ENCODE peak calls at places on chromosome 7, in eight cellular contexts. X is cardiac fibroblast, V is fibroblast of lung, M is HFF-Myc, O is cardiac muscle cell, T is osteoblast, I is GM23338, L is brain microvascular endothelial cell. B is an unnamed sample.

GRCh38 chr7:125511310-125511709 is 581.7 kb upstream of the POT1 start:
- DNase-seq in X (no peak), V (no peak), M (no peak), O (no peak), T (no peak), I (no peak), L (no peak), B (no peak)

GRCh38 chr7:55187701-55188491 is 169.1 kb downstream of the EGFR start:
- DNase-seq in X (peak), V (no peak), M (no peak), O (peak), T (peak), I (no peak), L (no peak), B (no peak)

GRCh38 chr7:83347836-83348482 is 185.3 kb upstream of the PCLO start:
- DNase-seq in X (peak), V (peak), M (peak), O (peak), T (no peak), I (no peak), L (peak), B (peak)

GRCh38 chr7:25149844-25150243 is 24.8 kb upstream of the CYCS start:
- DNase-seq in X (no peak), V (no peak), M (no peak), O (no peak), T (no peak), I (peak), L (no peak), B (no peak)

GRCh38 chr7:96269246-96269994 is 52.5 kb downstream of the SLC25A13 start:
- DNase-seq in X (no peak), V (no peak), M (no peak), O (no peak), T (no peak), I (no peak), L (no peak), B (no peak)

GRCh38 chr7:81736088-81736487 is 33.8 kb downstream of the HGF start:
- DNase-seq in X (no peak), V (peak), M (no peak), O (no peak), T (no peak), I (no peak), L (no peak), B (no peak)

GRCh38 chr7:96097802-96098201 is 224.1 kb downstream of the SLC25A13 start:
- DNase-seq in X (no peak), V (peak), M (peak), O (no peak), T (no peak), I (no peak), L (no peak), B (no peak)

GRCh38 chr7:70104243-70104642 is 506.0 kb downstream of the AUTS2 start:
- DNase-seq in X (no peak), V (no peak), M (no peak), O (no peak), T (no peak), I (no peak), L (no peak), B (no peak)

GRCh38 chr7:158066085-158066484 is 521.5 kb downstream of the PTPRN2 start:
- DNase-seq in X (no peak), V (no peak), M (no peak), O (no peak), T (peak), I (no peak), L (no peak), B (no peak)

GRCh38 chr7:24767878-24768569 is 10.8 kb upstream of the GSDME start:
- DNase-seq in X (no peak), V (no peak), M (no peak), O (no peak), T (no peak), I (peak), L (no peak), B (no peak)

GRCh38 chr7:48168159-48168558 is 3.1 kb upstream of the ABCA13 start:
- DNase-seq in X (peak), V (peak), M (no peak), O (peak), T (no peak), I (no peak), L (peak), B (no peak)

GRCh38 chr7:92028226-92028625 is 87.6 kb downstream of the AKAP9 start:
- DNase-seq in X (no peak), V (no peak), M (no peak), O (no peak), T (no peak), I (no peak), L (no peak), B (no peak)

GRCh38 chr7:30465342-30466170 is 13.0 kb downstream of the NOD1 start:
- DNase-seq in X (peak), V (peak), M (no peak), O (peak), T (no peak), I (no peak), L (no peak), B (no peak)

GRCh38 chr7:33779216-33779615 is 126.1 kb upstream of the BMPER start:
- DNase-seq in X (no peak), V (no peak), M (no peak), O (no peak), T (no peak), I (no peak), L (no peak), B (no peak)

GRCh38 chr7:157577061-157577460 is 240.3 kb downstream of the DNAJB6 start:
- DNase-seq in X (no peak), V (no peak), M (no peak), O (no peak), T (no peak), I (no peak), L (no peak), B (no peak)

GRCh38 chr7:7821517-7821916 is 103.1 kb upstream of the RPA3 start:
- DNase-seq in X (no peak), V (no peak), M (no peak), O (no peak), T (no peak), I (peak), L (no peak), B (no peak)

GRCh38 chr7:152176797-152177196 is 151.3 kb downstream of the GALNT11 start:
- DNase-seq in X (no peak), V (no peak), M (no peak), O (no peak), T (peak), I (no peak), L (no peak), B (no peak)

GRCh38 chr7:77281780-77282478 is 82.3 kb upstream of the FGL2 start:
- DNase-seq in X (peak), V (no peak), M (no peak), O (no peak), T (no peak), I (no peak), L (no peak), B (no peak)

GRCh38 chr7:50914460-50914859 is 131.8 kb upstream of the GRB10 start:
- DNase-seq in X (no peak), V (no peak), M (no peak), O (no peak), T (peak), I (no peak), L (no peak), B (no peak)

GRCh38 chr7:159195926-159196325 is 51.3 kb upstream of the VIPR2 start:
- DNase-seq in X (no peak), V (no peak), M (no peak), O (no peak), T (peak), I (no peak), L (no peak), B (no peak)

GRCh38 chr7:92432299-92432946 is 14.9 kb upstream of the GATAD1 start:
- DNase-seq in X (no peak), V (no peak), M (no peak), O (no peak), T (no peak), I (no peak), L (no peak), B (no peak)

GRCh38 chr7:21412953-21413352 is 14.9 kb upstream of the SP4 start:
- DNase-seq in X (no peak), V (no peak), M (no peak), O (no peak), T (no peak), I (no peak), L (no peak), B (no peak)

GRCh38 chr7:111802194-111802785 is 240.0 kb upstream of the IMMP2L start:
- DNase-seq in X (no peak), V (no peak), M (no peak), O (no peak), T (no peak), I (no peak), L (no peak), B (no peak)

GRCh38 chr7:117124585-117125220 is 171.4 kb downstream of the ST7 start:
- DNase-seq in X (peak), V (peak), M (peak), O (peak), T (no peak), I (no peak), L (peak), B (peak)

GRCh38 chr7:55075464-55075971 is 56.7 kb downstream of the EGFR start:
- DNase-seq in X (peak), V (no peak), M (no peak), O (no peak), T (no peak), I (no peak), L (no peak), B (no peak)

GRCh38 chr7:7996568-7996967 is 28.0 kb downstream of the GLCCI1 start:
- DNase-seq in X (no peak), V (peak), M (peak), O (no peak), T (peak), I (peak), L (peak), B (no peak)

GRCh38 chr7:33892945-33893344 is 12.4 kb upstream of the BMPER start:
- DNase-seq in X (peak), V (no peak), M (no peak), O (peak), T (no peak), I (no peak), L (no peak), B (no peak)

GRCh38 chr7:95491634-95492314 is 6.0 kb downstream of the ASB4 start:
- DNase-seq in X (no peak), V (no peak), M (no peak), O (no peak), T (no peak), I (peak), L (no peak), B (no peak)

GRCh38 chr7:116525913-116526857 is 1.3 kb downstream of the CAV1 start:
- DNase-seq in X (peak), V (peak), M (no peak), O (peak), T (peak), I (peak), L (peak), B (no peak)

GRCh38 chr7:124754576-124755264 is 10.9 kb downstream of the GPR37 start:
- DNase-seq in X (no peak), V (no peak), M (no peak), O (no peak), T (no peak), I (no peak), L (no peak), B (no peak)

GRCh38 chr7:24713850-24714675 is 43.2 kb downstream of the GSDME start:
- DNase-seq in X (no peak), V (no peak), M (no peak), O (no peak), T (no peak), I (no peak), L (no peak), B (no peak)

GRCh38 chr7:128137096-128137655 is 103.9 kb upstream of the LEP start:
- DNase-seq in X (peak), V (peak), M (peak), O (peak), T (peak), I (no peak), L (no peak), B (no peak)

GRCh38 chr7:55247466-55247865 is 117.7 kb upstream of the LANCL2 start:
- DNase-seq in X (peak), V (peak), M (no peak), O (peak), T (peak), I (no peak), L (peak), B (no peak)

GRCh38 chr7:24968165-24968564 is 11.8 kb downstream of the OSBPL3 start:
- DNase-seq in X (no peak), V (no peak), M (no peak), O (no peak), T (no peak), I (no peak), L (no peak), B (no peak)

GRCh38 chr7:51265066-51265907 is 51.3 kb downstream of the COBL start:
- DNase-seq in X (no peak), V (no peak), M (no peak), O (no peak), T (peak), I (no peak), L (no peak), B (no peak)

GRCh38 chr7:152723364-152723763 is 36.2 kb upstream of the ACTR3B start:
- DNase-seq in X (no peak), V (no peak), M (no peak), O (no peak), T (peak), I (no peak), L (no peak), B (no peak)

GRCh38 chr7:26006421-26006820 is 145.6 kb upstream of the NFE2L3 start:
- DNase-seq in X (no peak), V (no peak), M (no peak), O (no peak), T (no peak), I (no peak), L (no peak), B (no peak)

GRCh38 chr7:55192718-55193117 is 172.4 kb upstream of the LANCL2 start:
- DNase-seq in X (peak), V (peak), M (peak), O (peak), T (peak), I (no peak), L (peak), B (peak)

GRCh38 chr7:101486056-101486763 is 123.5 kb downstream of the COL26A1 start:
- DNase-seq in X (peak), V (no peak), M (peak), O (peak), T (no peak), I (peak), L (no peak), B (no peak)

DNA sequence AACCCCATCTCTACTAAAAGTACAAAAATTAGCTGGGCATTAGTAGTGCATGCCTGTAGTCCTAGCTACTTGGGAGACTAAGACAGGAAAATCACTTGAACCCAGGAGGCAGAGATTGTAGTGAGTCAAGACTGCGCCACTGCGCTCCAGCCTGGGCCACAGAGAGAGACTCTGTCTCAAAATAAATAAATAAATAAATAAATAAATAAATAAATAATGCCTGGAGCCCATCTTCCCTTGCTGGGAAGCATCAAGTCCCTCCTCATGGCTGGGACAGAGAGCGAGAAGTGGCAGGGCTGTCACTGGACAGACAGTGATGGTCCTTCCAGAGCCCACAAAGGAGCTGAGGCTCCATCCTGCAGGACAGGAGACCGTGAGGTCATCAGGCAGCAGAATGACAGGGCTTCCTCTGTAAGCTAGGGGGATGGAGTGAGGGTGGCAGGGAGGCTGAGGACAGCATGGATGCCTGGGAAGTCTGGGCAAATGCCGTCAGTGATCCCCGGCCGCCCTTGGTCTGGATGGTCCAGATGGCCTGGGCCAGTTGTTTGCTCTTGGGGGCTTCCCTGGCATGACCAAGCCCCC is 36.4 kb upstream of the ELN start:
- DNase-seq in X (no peak), V (no peak), M (no peak), O (no peak), T (peak), I (no peak), L (no peak), B (no peak)
- TF ChIP-seq CTCF in X (no peak), V (no peak), M (no peak), O (no peak), T (no peak), I (no peak), L (no peak), B (no peak)

DNA sequence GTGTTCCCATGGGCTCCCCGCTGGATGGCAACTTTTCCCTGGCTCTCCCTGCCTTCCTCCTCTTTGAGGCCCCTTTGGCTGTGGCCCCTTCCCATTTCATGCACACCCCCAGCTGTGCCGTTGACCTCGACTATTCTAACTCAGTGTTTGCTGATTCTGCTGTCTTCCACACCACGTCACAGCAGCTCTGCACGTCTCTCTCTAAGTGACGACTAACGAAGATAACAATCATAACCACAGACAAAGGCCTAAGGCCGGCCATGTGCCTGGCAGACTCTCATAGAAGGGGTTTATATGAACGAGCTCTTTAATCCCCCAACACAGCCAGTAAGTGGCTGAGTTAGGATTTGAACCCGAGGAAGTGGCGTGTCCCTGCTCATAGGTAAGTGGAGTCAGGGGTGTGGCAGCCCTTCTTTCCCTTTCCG is 151.5 kb upstream of the SHH start:
- DNase-seq in X (no peak), V (no peak), M (no peak), O (no peak), T (no peak), I (no peak), L (no peak), B (no peak)
- H3K4me3 ChIP-seq in X (no peak), V (no peak), M (no peak), O (no peak), T (no peak), I (no peak), L (no peak), B (no peak)

DNA sequence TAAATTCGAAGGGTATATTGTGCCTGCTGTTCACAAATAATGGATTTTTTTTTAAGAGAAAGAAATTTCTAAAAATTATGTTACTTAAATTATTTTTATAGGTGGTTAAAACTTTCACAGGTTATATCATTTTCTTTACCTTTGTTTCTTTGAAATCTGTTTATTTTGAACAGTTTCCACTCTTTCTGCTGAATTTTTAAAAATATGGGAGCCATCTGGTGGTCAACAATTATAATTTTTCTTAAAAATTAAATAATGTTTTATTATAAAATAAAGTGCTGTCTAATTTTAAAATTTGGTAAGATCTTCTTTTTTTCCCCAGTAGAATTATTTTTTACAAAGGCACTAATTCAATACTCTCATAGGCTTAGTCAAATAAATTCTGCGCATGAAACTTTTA is 263.9 kb downstream of the ETV1 start:
- DNase-seq in X (peak), V (peak), M (no peak), O (peak), T (no peak), I (no peak), L (no peak), B (no peak)
- TF ChIP-seq CTCF in X (peak), V (no peak), M (no peak), O (no peak), T (peak), I (no peak), L (no peak), B (no peak)

GRCh38 chr7:98654524-98655272 is 37.6 kb downstream of the NPTX2 start:
- DNase-seq in X (no peak), V (no peak), M (no peak), O (no peak), T (no peak), I (no peak), L (no peak), B (no peak)
- H3K4me3 ChIP-seq in X (no peak), V (no peak), M (no peak), O (no peak), T (no peak), I (no peak), L (no peak), B (no peak)

GRCh38 chr7:103073989-103074518 is 542 bp downstream of the FBXL13 start:
- DNase-seq in X (no peak), V (no peak), M (no peak), O (no peak), T (peak), I (peak), L (no peak), B (no peak)

GRCh38 chr7:103076767-103077166 is 1.8 kb downstream of the ARMC10 start:
- DNase-seq in X (no peak), V (no peak), M (no peak), O (no peak), T (no peak), I (no peak), L (no peak), B (no peak)

GRCh38 chr7:103077318-103077717 is 2.4 kb downstream of the ARMC10 start:
- DNase-seq in X (no peak), V (no peak), M (no peak), O (no peak), T (no peak), I (no peak), L (no peak), B (no peak)

GRCh38 chr7:103075337-103075918 is 488 bp downstream of the ARMC10 start:
- DNase-seq in X (peak), V (peak), M (no peak), O (peak), T (peak), I (peak), L (peak), B (no peak)

DNA sequence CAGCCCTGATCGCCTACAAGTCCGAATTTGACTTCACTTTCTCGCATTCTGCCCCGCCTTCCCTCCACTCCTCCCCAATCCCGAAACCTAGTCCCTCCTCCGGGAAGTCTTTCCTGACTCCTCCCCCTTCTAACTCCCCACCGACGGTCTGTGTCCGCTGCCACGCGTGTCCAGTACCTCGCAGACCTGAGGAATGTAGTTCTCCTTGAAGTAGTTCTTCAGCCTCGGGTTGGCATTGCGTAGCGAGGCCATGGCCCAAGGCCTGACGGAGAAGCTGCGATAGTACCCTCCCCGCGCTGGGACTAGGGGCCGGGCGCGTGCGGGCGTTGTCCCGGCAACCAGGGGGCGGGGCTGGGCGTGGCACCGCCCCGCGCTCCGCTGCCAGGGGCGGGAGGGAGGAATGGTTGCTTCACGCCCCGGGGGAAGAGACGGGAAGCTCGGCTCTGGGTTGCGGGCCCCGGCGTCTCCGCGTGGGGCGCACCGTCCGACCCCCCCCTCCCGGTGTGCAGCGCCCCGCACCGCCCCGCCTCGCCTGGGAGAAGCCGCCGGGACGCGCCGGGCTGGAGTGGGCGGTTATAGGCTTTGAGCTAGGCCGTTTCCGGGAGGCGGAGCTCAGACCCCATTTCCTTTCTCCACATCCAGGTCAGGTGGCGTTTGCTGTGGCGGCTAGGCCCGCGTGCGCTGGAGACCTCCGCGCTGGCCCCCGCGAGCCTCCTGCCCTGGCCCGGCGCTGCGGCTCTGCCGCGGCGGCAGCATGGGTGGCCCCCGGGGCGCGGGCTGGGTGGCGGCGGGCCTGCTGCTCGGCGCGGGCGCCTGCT is at the start of the genes ARMC10 and FBXL13:
- DNase-seq in X (peak), V (peak), M (peak), O (peak), T (peak), I (peak), L (peak), B (peak)
- TF ChIP-seq CTCF in X (no peak), V (peak), M (no peak), O (peak), T (peak), I (no peak), L (no peak), B (peak)

GRCh38 chr7:39539816-39540215 is 26.4 kb upstream of the YAE1 start:
- DNase-seq in X (no peak), V (no peak), M (no peak), O (no peak), T (no peak), I (peak), L (no peak), B (no peak)
- H3K4me3 ChIP-seq in X (no peak), V (no peak), M (no peak), O (no peak), T (no peak), I (no peak), L (no peak), B (no peak)

B was measured in AG04449.